ENCODE peak calls at places on chromosome 13, in seven cellular contexts. U, X, J, N, L, Y and V are unnamed samples.

GRCh38 chr13:71879129-71879535 is 12.1 kb upstream of the DACH1 start:
- DNase-seq in U (no peak), X (no peak), J (peak), N (peak), L (no peak), Y (peak), V (no peak)

GRCh38 chr13:21698975-21699679 is 28.3 kb downstream of the FGF9 start:
- DNase-seq in U (no peak), X (no peak), J (no peak), N (no peak), L (no peak), Y (no peak), V (no peak)

GRCh38 chr13:112202266-112202665 is 135.3 kb downstream of the SOX1 start:
- DNase-seq in U (no peak), X (no peak), J (no peak), N (no peak), L (no peak), Y (no peak), V (no peak)

GRCh38 chr13:114049026-114049425 is 75.2 kb upstream of the C13orf46 start:
- DNase-seq in U (peak), X (no peak), J (no peak), N (no peak), L (no peak), Y (no peak), V (no peak)

GRCh38 chr13:109647046-109647445 is 139.3 kb downstream of the IRS2 start:
- DNase-seq in U (no peak), X (no peak), J (no peak), N (no peak), L (no peak), Y (no peak), V (no peak)

GRCh38 chr13:52850396-52851152 is 2.1 kb upstream of the PCDH8 start:
- DNase-seq in U (no peak), X (peak), J (peak), N (peak), L (no peak), Y (peak), V (no peak)

GRCh38 chr13:74243637-74244526 is 109.7 kb upstream of the KLF12 start:
- DNase-seq in U (no peak), X (no peak), J (peak), N (no peak), L (no peak), Y (peak), V (no peak)

GRCh38 chr13:90519157-90519556 is 828.3 kb upstream of the MIR17HG start:
- DNase-seq in U (no peak), X (no peak), J (no peak), N (no peak), L (no peak), Y (no peak), V (no peak)

GRCh38 chr13:33322474-33322827 is 36.9 kb upstream of the STARD13 start:
- DNase-seq in U (no peak), X (no peak), J (no peak), N (no peak), L (no peak), Y (peak), V (no peak)

GRCh38 chr13:79781829-79782540 is 301.0 kb downstream of the NDFIP2 start:
- DNase-seq in U (no peak), X (no peak), J (no peak), N (no peak), L (no peak), Y (no peak), V (no peak)

GRCh38 chr13:52158629-52159158 is 703 bp downstream of the NEK3 start:
- DNase-seq in U (no peak), X (no peak), J (peak), N (peak), L (peak), Y (peak), V (peak)